ENCODE peak calls at places on chromosomes 7 and 10, in four cellular contexts. N is IMR-90, P is HCT116, A is ovary. S is an unnamed sample.

GRCh38 chr10:110426294-110427153 is 71.2 kb upstream of the DUSP5 start:
- DNase-seq in N (peak), P (no peak), A (peak), S (no peak)

GRCh38 chr7:19899517-19899916 is 126.1 kb upstream of the TMEM196 start:
- DNase-seq in N (no peak), P (no peak), A (no peak), S (no peak)

GRCh38 chr7:120521761-120522737 is 249.1 kb downstream of the KCND2 start:
- DNase-seq in N (no peak), P (no peak), A (no peak), S (no peak)

GRCh38 chr10:83346216-83346910 is 792.9 kb upstream of the GHITM start:
- DNase-seq in N (peak), P (no peak), A (no peak), S (no peak)

GRCh38 chr7:54419209-54419608 is 123.0 kb upstream of the VSTM2A start:
- DNase-seq in N (no peak), P (no peak), A (no peak), S (no peak)

GRCh38 chr10:63071145-63071544 is 62.0 kb upstream of the NRBF2 start:
- DNase-seq in N (no peak), P (no peak), A (no peak), S (no peak)

GRCh38 chr7:55063036-55063435 is 44.2 kb downstream of the EGFR start:
- DNase-seq in N (no peak), P (no peak), A (no peak), S (no peak)

GRCh38 chr10:96585726-96586418 is 940 bp downstream of the TM9SF3 start:
- DNase-seq in N (peak), P (no peak), A (no peak), S (peak)

GRCh38 chr7:34939175-34939574 is 98.1 kb downstream of the DPY19L1 start:
- DNase-seq in N (peak), P (no peak), A (no peak), S (peak)

GRCh38 chr7:17745588-17745987 is 194.7 kb downstream of the SNX13 start:
- DNase-seq in N (no peak), P (no peak), A (no peak), S (no peak)

GRCh38 chr7:38429057-38429456 is 155.6 kb upstream of the TARP start:
- DNase-seq in N (no peak), P (no peak), A (no peak), S (no peak)

GRCh38 chr7:55534262-55534915 is 37.9 kb downstream of the VOPP1 start:
- DNase-seq in N (peak), P (no peak), A (no peak), S (peak)

GRCh38 chr7:16881809-16882208 is at the start of gene AGR3:
- DNase-seq in N (no peak), P (no peak), A (no peak), S (no peak)

GRCh38 chr7:115230882-115231508 is 309.1 kb downstream of the MDFIC start:
- DNase-seq in N (peak), P (peak), A (no peak), S (peak)

GRCh38 chr7:43591551-43592180 is 8.8 kb downstream of the STK17A start:
- DNase-seq in N (peak), P (no peak), A (no peak), S (no peak)

GRCh38 chr7:82017334-82017943 is 247.6 kb upstream of the HGF start:
- DNase-seq in N (peak), P (peak), A (no peak), S (no peak)

GRCh38 chr7:46206474-46207060 is 285.5 kb upstream of the IGFBP3 start:
- DNase-seq in N (peak), P (no peak), A (no peak), S (no peak)

GRCh38 chr10:78914502-78915330 is 154.1 kb upstream of the ZMIZ1 start:
- DNase-seq in N (no peak), P (no peak), A (no peak), S (no peak)

GRCh38 chr7:3438352-3438751 is 137.3 kb downstream of the SDK1 start:
- DNase-seq in N (no peak), P (no peak), A (no peak), S (no peak)

GRCh38 chr10:60496181-60496580 is 106.5 kb upstream of the ANK3 start:
- DNase-seq in N (no peak), P (no peak), A (no peak), S (no peak)

GRCh38 chr7:22640269-22640668 is 86.7 kb upstream of the IL6 start:
- DNase-seq in N (no peak), P (no peak), A (no peak), S (no peak)

GRCh38 chr10:60099998-60100747 is 193.8 kb upstream of the CCDC6 start:
- DNase-seq in N (peak), P (peak), A (no peak), S (peak)

GRCh38 chr7:77184990-77185389 is 14.6 kb downstream of the FGL2 start:
- DNase-seq in N (no peak), P (no peak), A (no peak), S (no peak)

GRCh38 chr10:43649149-43649523 is 455 bp upstream of the ZNF32 start:
- DNase-seq in N (no peak), P (no peak), A (no peak), S (no peak)

GRCh38 chr10:16436367-16436757 is 448 bp upstream of the PTER start:
- DNase-seq in N (no peak), P (no peak), A (no peak), S (no peak)

GRCh38 chr7:95577137-95577536 is 19.2 kb downstream of the PDK4 start:
- DNase-seq in N (no peak), P (no peak), A (no peak), S (peak)

GRCh38 chr7:37408885-37409248 is 39.8 kb downstream of the ELMO1 start:
- DNase-seq in N (no peak), P (no peak), A (no peak), S (no peak)
- TF ChIP-seq POLR2A in N (no peak), P (no peak), A (no peak), S (no peak)

GRCh38 chr7:139775829-139776266 is 1.9 kb downstream of the HIPK2 start:
- DNase-seq in N (peak), P (peak), A (peak), S (peak)
- TF ChIP-seq POLR2A in N (peak), P (no peak), A (no peak), S (no peak)

DNA sequence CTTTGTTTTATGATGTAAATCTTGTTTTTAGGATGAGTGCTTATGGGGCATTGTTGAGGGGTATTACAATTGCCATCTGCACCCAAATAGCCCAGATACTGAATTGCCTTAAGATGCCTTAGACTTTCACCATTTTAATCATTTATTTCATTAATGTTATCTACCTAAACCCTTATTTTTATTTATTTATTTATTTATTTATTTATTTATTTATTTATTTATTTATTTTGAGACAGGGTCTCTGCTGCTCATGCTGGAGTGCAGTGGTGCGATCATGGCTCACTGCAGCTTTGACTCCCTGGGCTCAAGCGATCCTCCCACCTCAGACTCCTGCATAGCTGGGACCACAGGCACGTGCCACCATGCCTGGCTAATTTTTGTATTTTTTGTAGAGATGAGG is 560.2 kb downstream of the SUGCT start:
- DNase-seq in N (no peak), P (no peak), A (no peak), S (no peak)
- TF ChIP-seq POLR2A in N (no peak), P (no peak), A (no peak), S (no peak)

GRCh38 chr7:107169120-107170050 is 582 bp downstream of the HBP1 start:
- DNase-seq in N (peak), P (peak), A (peak), S (peak)
- TF ChIP-seq POLR2A in N (peak), P (peak), A (peak), S (no peak)

DNA sequence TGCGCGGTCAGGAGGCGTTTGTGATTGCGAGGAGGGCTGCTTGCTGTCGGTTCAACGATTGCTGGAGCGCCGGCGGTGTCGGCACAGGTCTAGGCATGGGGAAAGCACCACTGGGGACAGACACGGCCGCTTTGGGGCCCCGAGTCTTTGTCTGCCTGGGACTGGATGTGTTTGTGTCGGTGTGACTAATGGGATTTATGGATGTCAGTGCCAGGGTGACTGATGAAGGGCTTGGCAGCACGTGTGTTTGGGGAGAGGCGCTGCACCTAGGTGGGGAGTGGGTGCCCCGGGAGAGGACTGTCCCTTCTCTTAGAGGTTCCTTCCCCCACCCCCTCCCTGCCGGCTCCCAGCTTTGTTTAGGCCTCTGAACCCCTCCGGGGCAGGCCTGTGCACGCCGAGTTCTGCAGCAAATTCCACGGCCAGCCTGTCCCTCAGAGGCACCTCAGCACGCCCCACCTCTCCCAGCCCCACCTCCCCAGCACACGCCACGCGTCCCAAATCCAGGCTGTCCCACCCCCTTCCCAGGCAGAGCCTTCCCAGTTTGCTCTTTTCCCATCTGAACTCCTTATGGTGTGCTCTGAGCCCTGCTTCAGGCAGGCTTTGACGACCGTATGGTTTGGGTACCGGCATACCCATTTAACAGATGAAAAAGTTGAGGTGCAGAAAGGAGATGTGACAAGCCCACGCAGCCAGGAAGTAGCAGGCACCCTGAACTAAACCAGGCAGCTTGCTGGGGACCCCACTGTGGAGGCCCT is 6.4 kb upstream of the TNRC18 start:
- DNase-seq in N (peak), P (no peak), A (peak), S (no peak)
- TF ChIP-seq POLR2A in N (no peak), P (no peak), A (no peak), S (peak)

GRCh38 chr10:75624632-75625031 is 193.2 kb downstream of the LRMDA start:
- DNase-seq in N (no peak), P (no peak), A (no peak), S (no peak)
- TF ChIP-seq POLR2A in N (no peak), P (no peak), A (no peak), S (no peak)

S was measured in H54.